ENCODE peak calls at places on chromosomes 6 and 20, in eight cellular contexts. T is SK-N-SH, R is GM23338, A is OCI-LY7, S is hepatocyte, L is HCT116, I is PC-3, X is MM.1S. E is an unnamed sample. For H3K9me2, the result is how much of the 10 kb centered on the place peaks cover.

GRCh38 chr20:59071224-59071623 is 28.6 kb upstream of the PRELID3B start:
- DNase-seq in S (no peak), A (no peak), L (no peak), R (no peak), T (no peak), I (no peak), X (no peak), E (no peak)

GRCh38 chr20:24999568-24999967 is 7.0 kb upstream of the APMAP start:
- DNase-seq in L (no peak), R (no peak), S (no peak), A (no peak), X (no peak), I (no peak), T (no peak), E (no peak)

GRCh38 chr20:34980543-34981213 is 25.0 kb downstream of the MYH7B start:
- DNase-seq in R (peak), L (no peak), X (no peak), S (peak), A (no peak), I (no peak), T (peak), E (no peak)

GRCh38 chr20:51668515-51668914 is 99.7 kb downstream of the ATP9A start:
- DNase-seq in I (no peak), S (no peak), T (no peak), A (no peak), R (no peak), L (no peak), X (no peak), E (no peak)

GRCh38 chr6:47209632-47210031 is 100.1 kb downstream of the TNFRSF21 start:
- DNase-seq in T (no peak), R (no peak), L (no peak), I (no peak), X (no peak), S (no peak), A (no peak), E (peak)

GRCh38 chr6:80607814-80608391 is 501.4 kb downstream of the BCKDHB start:
- DNase-seq in I (peak), L (no peak), S (peak), T (no peak), X (no peak), R (peak), A (no peak), E (peak)

GRCh38 chr20:61387204-61387958 is 135.3 kb downstream of the CDH4 start:
- DNase-seq in L (no peak), R (peak), I (no peak), X (no peak), T (peak), A (no peak), S (peak), E (peak)

GRCh38 chr6:53029262-53029661 is 34.2 kb upstream of the GSTA4 start:
- DNase-seq in L (no peak), X (no peak), I (no peak), S (no peak), R (no peak), T (peak), A (no peak), E (peak)

GRCh38 chr20:45098096-45098773 is 2.7 kb downstream of the KCNS1 start:
- DNase-seq in A (no peak), X (no peak), T (peak), S (peak), L (no peak), R (peak), I (no peak), E (peak)

GRCh38 chr6:20377623-20378265 is 23.9 kb upstream of the E2F3 start:
- DNase-seq in T (no peak), L (no peak), X (peak), R (no peak), I (peak), A (peak), S (no peak), E (peak)

DNA sequence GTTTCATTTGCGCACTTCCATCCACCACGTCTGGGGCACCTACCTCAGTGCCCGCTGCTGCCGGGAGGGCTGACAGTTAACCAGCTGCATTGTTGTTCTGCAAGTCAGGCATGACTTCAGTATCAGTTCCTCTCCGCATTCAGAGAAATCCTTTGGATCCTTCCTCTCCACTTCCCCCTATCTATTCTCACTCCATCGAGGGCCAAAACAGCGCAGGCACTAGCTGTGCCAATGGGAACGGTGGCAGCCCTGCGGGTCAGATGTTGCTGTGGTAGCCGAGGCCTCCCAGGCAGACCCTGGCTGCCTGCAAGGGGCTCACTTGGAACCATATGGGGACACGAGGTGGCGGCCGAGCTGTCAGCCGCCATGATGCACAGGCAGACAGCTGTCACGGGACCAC is 64.2 kb upstream of the INSM1 start:
- DNase-seq in T (no peak), A (peak), S (no peak), L (no peak), I (no peak), R (no peak), X (no peak), E (no peak)
- TF ChIP-seq EZH2phosphoT487 in T (no peak), A (no peak), S (no peak), L (no peak), I (no peak), R (no peak), X (no peak), E (no peak)

GRCh38 chr20:57774111-57774880 is 64.5 kb upstream of the PMEPA1 start:
- DNase-seq in L (no peak), T (no peak), R (no peak), I (no peak), X (no peak), A (no peak), S (no peak), E (no peak)

GRCh38 chr20:57772349-57772964 is 62.6 kb upstream of the PMEPA1 start:
- DNase-seq in I (peak), X (no peak), S (no peak), T (no peak), R (peak), L (no peak), A (no peak), E (peak)

GRCh38 chr20:57773059-57773815 is 63.4 kb upstream of the PMEPA1 start:
- DNase-seq in T (no peak), R (no peak), A (no peak), X (no peak), I (no peak), S (no peak), L (no peak), E (no peak)

GRCh38 chr20:57777911-57778310 is 68.1 kb upstream of the PMEPA1 start:
- DNase-seq in A (no peak), S (no peak), R (no peak), I (no peak), X (peak), L (no peak), T (no peak), E (no peak)

DNA sequence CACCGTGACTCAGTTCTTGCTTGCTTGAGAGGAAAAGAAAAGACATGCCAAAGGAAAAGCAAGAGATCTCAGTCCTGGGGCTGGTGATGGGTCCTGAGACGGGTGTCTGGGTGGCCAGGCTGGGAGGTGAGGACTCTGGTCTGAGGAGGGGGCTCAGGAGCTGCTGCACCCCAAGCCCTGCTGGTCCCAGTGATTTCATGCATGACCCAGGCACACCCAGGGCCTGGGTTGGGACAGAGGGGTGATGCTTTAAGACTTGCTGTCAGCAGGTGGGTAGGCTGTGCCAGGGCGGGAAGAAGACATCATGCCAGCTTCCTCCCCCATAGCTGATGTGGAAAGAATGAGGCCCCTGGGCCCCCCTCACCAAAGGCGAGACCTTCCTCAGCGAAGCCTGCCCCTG is 65.1 kb upstream of the PMEPA1 start:
- DNase-seq in L (no peak), S (no peak), X (no peak), R (no peak), A (no peak), I (no peak), T (no peak), E (no peak)
- H3K9me2 ChIP-seq in L (under half), S (under half), X (under half), R (under half), A (under half), I (under half), T (under half), E (under half)

GRCh38 chr6:158938220-158938619 is 61.8 kb downstream of the RSPH3 start:
- DNase-seq in A (no peak), X (no peak), R (peak), S (no peak), L (no peak), I (no peak), T (no peak), E (no peak)

GRCh38 chr6:158938811-158939254 is 61.2 kb downstream of the RSPH3 start:
- DNase-seq in A (peak), L (peak), T (no peak), X (no peak), R (peak), S (peak), I (no peak), E (peak)

GRCh38 chr6:158942349-158942748 is 57.7 kb downstream of the RSPH3 start:
- DNase-seq in X (no peak), I (no peak), T (no peak), S (no peak), L (no peak), A (no peak), R (no peak), E (no peak)

GRCh38 chr6:158941246-158941645 is 58.8 kb downstream of the RSPH3 start:
- DNase-seq in A (no peak), R (no peak), S (no peak), I (no peak), X (no peak), L (no peak), T (no peak), E (no peak)

GRCh38 chr6:158939255-158940170 is 60.5 kb downstream of the RSPH3 start:
- DNase-seq in S (peak), X (no peak), I (no peak), T (no peak), L (no peak), A (no peak), R (peak), E (peak)
- TF ChIP-seq EZH2phosphoT487 in S (no peak), X (no peak), I (no peak), T (no peak), L (no peak), A (no peak), R (no peak), E (no peak)

DNA sequence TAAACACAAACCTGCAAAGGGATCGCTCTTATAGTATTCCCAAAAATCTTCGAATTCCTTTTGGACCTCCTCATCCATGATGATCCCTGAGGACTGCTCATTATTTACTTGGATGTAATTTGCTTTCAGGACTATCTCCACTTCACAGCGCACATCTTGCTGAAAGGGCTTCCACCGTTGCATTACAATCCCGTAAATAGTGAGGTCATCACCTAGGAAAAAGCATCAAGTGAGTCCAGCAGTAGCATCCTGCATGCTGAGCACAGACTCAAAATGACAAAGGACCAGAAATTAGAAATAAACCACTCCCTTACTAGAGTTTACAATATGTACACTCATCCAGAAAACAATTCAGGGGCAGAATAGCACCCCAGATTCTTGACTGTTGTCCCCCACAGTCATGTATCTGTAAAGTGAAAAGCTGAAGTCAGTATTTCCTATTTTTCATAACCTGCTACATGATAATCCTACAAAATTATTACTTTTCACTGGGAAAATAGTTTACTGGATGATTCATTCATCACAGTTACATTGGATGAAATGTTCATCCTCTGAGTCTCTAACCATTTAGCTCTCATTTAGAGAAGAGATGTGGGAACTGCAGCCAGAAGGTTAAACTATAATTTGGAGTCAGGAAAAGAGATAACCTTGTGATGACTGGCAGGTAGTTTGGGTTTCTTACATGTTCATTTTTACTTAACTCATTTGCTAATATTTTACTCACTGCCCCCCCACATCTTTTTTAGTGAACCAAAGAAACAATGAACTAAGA is 17.2 kb downstream of the MCM9 start:
- DNase-seq in S (no peak), T (no peak), A (no peak), X (no peak), I (no peak), R (no peak), L (no peak), E (peak)
- H3K9me2 ChIP-seq in S (under half), T (under half), A (under half), X (under half), I (under half), R (under half), L (under half), E (under half)

GRCh38 chr20:64037199-64037497 is 1.2 kb downstream of the C20orf204 start:
- DNase-seq in A (no peak), R (no peak), X (no peak), L (no peak), I (no peak), T (no peak), S (no peak), E (no peak)

GRCh38 chr20:64035933-64036345 is at the start of gene C20orf204:
- DNase-seq in L (no peak), S (no peak), A (no peak), I (no peak), X (no peak), R (peak), T (no peak), E (no peak)

GRCh38 chr20:64035066-64035932 is 683 bp upstream of the C20orf204 start:
- DNase-seq in R (no peak), A (no peak), L (no peak), X (no peak), T (no peak), S (no peak), I (no peak), E (no peak)

GRCh38 chr20:64037498-64038213 is 1.7 kb downstream of the C20orf204 start:
- DNase-seq in A (no peak), T (no peak), L (no peak), S (no peak), X (no peak), I (peak), R (peak), E (no peak)

GRCh38 chr20:64036346-64037198 is 590 bp downstream of the C20orf204 start:
- DNase-seq in T (no peak), R (no peak), S (no peak), A (no peak), X (no peak), I (no peak), L (no peak), E (no peak)
- TF ChIP-seq EZH2phosphoT487 in T (no peak), R (no peak), S (no peak), A (no peak), X (no peak), I (no peak), L (no peak), E (no peak)

GRCh38 chr6:29014729-29015608 is 9.9 kb upstream of the ZNF311 start:
- DNase-seq in I (no peak), S (no peak), A (no peak), X (no peak), L (no peak), T (no peak), R (peak), E (no peak)

GRCh38 chr6:29019629-29020028 is 14.5 kb upstream of the ZNF311 start:
- DNase-seq in I (no peak), A (no peak), X (no peak), T (no peak), R (no peak), L (no peak), S (no peak), E (no peak)

GRCh38 chr6:29016559-29017427 is 11.7 kb upstream of the ZNF311 start:
- DNase-seq in L (peak), I (peak), T (peak), S (peak), X (peak), A (peak), R (peak), E (peak)

GRCh38 chr6:29021434-29021833 is 16.3 kb upstream of the ZNF311 start:
- DNase-seq in T (no peak), R (no peak), S (no peak), X (no peak), A (no peak), L (no peak), I (no peak), E (no peak)

GRCh38 chr6:29017428-29017802 is 12.3 kb upstream of the ZNF311 start:
- DNase-seq in R (no peak), T (no peak), S (no peak), A (no peak), L (no peak), X (no peak), I (no peak), E (no peak)
- H3K9me2 ChIP-seq in R (under half), T (under half), S (under half), A (under half), L (under half), X (under half), I (under half), E (under half)

E was measured in GM23248.